ENCODE peak calls at places on chromosomes 16 and 17, in nine cellular contexts. One of them, this sample, is unnamed.

GRCh38 chr17:879546-879945 is 97.4 kb downstream of the MRM3 start:
- DNase-seq in cerebellum: peak; percentile 30
- DNase-seq in endothelial cell: peak; percentile 60
- DNase-seq in posterior cingulate gyrus: no peak
- DNase-seq in GM04503: no peak
- DNase-seq in NCI-H345: peak; percentile 71
- DNase-seq in substantia nigra: peak; percentile 4
- DNase-seq in left cardiac atrium: peak; percentile 84
- DNase-seq in ELR: peak; percentile 73
- DNase-seq in this sample: peak; percentile 94

GRCh38 chr17:38702166-38702899 is 2.7 kb upstream of the MLLT6 start:
- DNase-seq in cerebellum: peak; percentile 89
- DNase-seq in endothelial cell: peak; percentile 74
- DNase-seq in posterior cingulate gyrus: peak; percentile 92
- DNase-seq in GM04503: peak; percentile 31
- DNase-seq in NCI-H345: peak; percentile 85
- DNase-seq in substantia nigra: peak; percentile 82
- DNase-seq in left cardiac atrium: peak; percentile 91
- DNase-seq in ELR: peak; percentile 93
- DNase-seq in this sample: peak; percentile 60

GRCh38 chr16:64791756-64792155 is 330.1 kb downstream of the CDH11 start:
- DNase-seq in cerebellum: no peak
- DNase-seq in endothelial cell: no peak
- DNase-seq in posterior cingulate gyrus: no peak
- DNase-seq in GM04503: no peak
- DNase-seq in NCI-H345: no peak
- DNase-seq in substantia nigra: no peak
- DNase-seq in left cardiac atrium: no peak
- DNase-seq in ELR: no peak
- DNase-seq in this sample: no peak

GRCh38 chr17:28204751-28205150 is 114.2 kb upstream of the TMEM97 start:
- DNase-seq in cerebellum: no peak
- DNase-seq in endothelial cell: no peak
- DNase-seq in posterior cingulate gyrus: no peak
- DNase-seq in GM04503: no peak
- DNase-seq in NCI-H345: no peak
- DNase-seq in substantia nigra: no peak
- DNase-seq in left cardiac atrium: no peak
- DNase-seq in ELR: peak; percentile 72
- DNase-seq in this sample: no peak

GRCh38 chr16:11233727-11234376 is 22.2 kb downstream of the SOCS1 start:
- DNase-seq in cerebellum: no peak
- DNase-seq in endothelial cell: no peak
- DNase-seq in posterior cingulate gyrus: no peak
- DNase-seq in GM04503: no peak
- DNase-seq in NCI-H345: no peak
- DNase-seq in substantia nigra: no peak
- DNase-seq in left cardiac atrium: no peak
- DNase-seq in ELR: peak; percentile 82
- DNase-seq in this sample: no peak

GRCh38 chr17:16381496-16381820 is 567 bp downstream of the UBB start:
- DNase-seq in cerebellum: no peak
- DNase-seq in endothelial cell: no peak
- DNase-seq in posterior cingulate gyrus: no peak
- DNase-seq in GM04503: no peak
- DNase-seq in NCI-H345: no peak
- DNase-seq in substantia nigra: no peak
- DNase-seq in left cardiac atrium: no peak
- DNase-seq in ELR: peak; percentile 47
- DNase-seq in this sample: no peak

GRCh38 chr17:4049546-4049945 is 85.3 kb upstream of the ATP2A3 start:
- DNase-seq in cerebellum: no peak
- DNase-seq in endothelial cell: no peak
- DNase-seq in posterior cingulate gyrus: no peak
- DNase-seq in GM04503: no peak
- DNase-seq in NCI-H345: no peak
- DNase-seq in substantia nigra: no peak
- DNase-seq in left cardiac atrium: no peak
- DNase-seq in ELR: no peak
- DNase-seq in this sample: no peak

GRCh38 chr17:3935825-3936355 is 19.6 kb upstream of the P2RX1 start:
- DNase-seq in cerebellum: no peak
- DNase-seq in endothelial cell: no peak
- DNase-seq in posterior cingulate gyrus: no peak
- DNase-seq in GM04503: no peak
- DNase-seq in NCI-H345: no peak
- DNase-seq in substantia nigra: no peak
- DNase-seq in left cardiac atrium: no peak
- DNase-seq in ELR: peak; percentile 59
- DNase-seq in this sample: no peak

GRCh38 chr17:77254961-77255741 is 114.4 kb downstream of the SEC14L1 start:
- DNase-seq in cerebellum: no peak
- DNase-seq in endothelial cell: no peak
- DNase-seq in posterior cingulate gyrus: no peak
- DNase-seq in GM04503: peak; percentile 80
- DNase-seq in NCI-H345: peak; percentile 55
- DNase-seq in substantia nigra: no peak
- DNase-seq in left cardiac atrium: no peak
- DNase-seq in ELR: peak; percentile 96
- DNase-seq in this sample: no peak

GRCh38 chr16:10827691-10828341 is 9.2 kb upstream of the TVP23A start:
- DNase-seq in cerebellum: peak; percentile 62
- DNase-seq in endothelial cell: no peak
- DNase-seq in posterior cingulate gyrus: peak; percentile 71
- DNase-seq in GM04503: peak; percentile 79
- DNase-seq in NCI-H345: no peak
- DNase-seq in substantia nigra: peak; percentile 51
- DNase-seq in left cardiac atrium: peak; percentile 86
- DNase-seq in ELR: peak; percentile 69
- DNase-seq in this sample: no peak

GRCh38 chr16:86142801-86143236 is 243.9 kb downstream of the IRF8 start:
- DNase-seq in cerebellum: no peak
- DNase-seq in endothelial cell: no peak
- DNase-seq in posterior cingulate gyrus: no peak
- DNase-seq in GM04503: peak; percentile 3
- DNase-seq in NCI-H345: no peak
- DNase-seq in substantia nigra: no peak
- DNase-seq in left cardiac atrium: no peak
- DNase-seq in ELR: peak; percentile 19
- DNase-seq in this sample: no peak

GRCh38 chr16:2328428-2328827 is 12.1 kb downstream of the ABCA3 start:
- DNase-seq in cerebellum: no peak
- DNase-seq in endothelial cell: no peak
- DNase-seq in posterior cingulate gyrus: no peak
- DNase-seq in GM04503: no peak
- DNase-seq in NCI-H345: no peak
- DNase-seq in substantia nigra: no peak
- DNase-seq in left cardiac atrium: no peak
- DNase-seq in ELR: no peak
- DNase-seq in this sample: no peak

GRCh38 chr17:12201294-12201693 is 180.6 kb downstream of the MAP2K4 start:
- DNase-seq in cerebellum: no peak
- DNase-seq in endothelial cell: no peak
- DNase-seq in posterior cingulate gyrus: no peak
- DNase-seq in GM04503: no peak
- DNase-seq in NCI-H345: no peak
- DNase-seq in substantia nigra: no peak
- DNase-seq in left cardiac atrium: no peak
- DNase-seq in ELR: no peak
- DNase-seq in this sample: no peak

GRCh38 chr17:43877451-43878155 is 29.7 kb downstream of the MPP2 start:
- DNase-seq in cerebellum: no peak
- DNase-seq in endothelial cell: no peak
- DNase-seq in posterior cingulate gyrus: no peak
- DNase-seq in GM04503: no peak
- DNase-seq in NCI-H345: no peak
- DNase-seq in substantia nigra: no peak
- DNase-seq in left cardiac atrium: no peak
- DNase-seq in ELR: no peak
- DNase-seq in this sample: no peak

GRCh38 chr16:57091990-57092785 is at the start of gene CPNE2:
- DNase-seq in cerebellum: peak; percentile 49
- DNase-seq in endothelial cell: peak; percentile 67
- DNase-seq in posterior cingulate gyrus: peak; percentile 91
- DNase-seq in GM04503: no peak
- DNase-seq in NCI-H345: peak; percentile 31
- DNase-seq in substantia nigra: peak; percentile 77
- DNase-seq in left cardiac atrium: peak; percentile 74
- DNase-seq in ELR: peak; percentile 71
- DNase-seq in this sample: peak; percentile 34

GRCh38 chr17:74870512-74870911 is 2.3 kb downstream of the FDXR start:
- DNase-seq in cerebellum: no peak
- DNase-seq in endothelial cell: no peak
- DNase-seq in posterior cingulate gyrus: no peak
- DNase-seq in GM04503: peak; percentile 22
- DNase-seq in NCI-H345: no peak
- DNase-seq in substantia nigra: no peak
- DNase-seq in left cardiac atrium: no peak
- DNase-seq in ELR: peak; percentile 72
- DNase-seq in this sample: no peak

GRCh38 chr17:66200685-66201092 is 8.8 kb upstream of the CEP112 start:
- DNase-seq in cerebellum: no peak
- DNase-seq in endothelial cell: peak; percentile 64
- DNase-seq in posterior cingulate gyrus: no peak
- DNase-seq in GM04503: peak; percentile 39
- DNase-seq in NCI-H345: peak; percentile 50
- DNase-seq in substantia nigra: no peak
- DNase-seq in left cardiac atrium: no peak
- DNase-seq in ELR: peak; percentile 88
- DNase-seq in this sample: peak; percentile 48

GRCh38 chr17:39599006-39599664 is 8.6 kb downstream of the NEUROD2 start:
- DNase-seq in cerebellum: peak; percentile 41
- DNase-seq in endothelial cell: no peak
- DNase-seq in posterior cingulate gyrus: no peak
- DNase-seq in GM04503: no peak
- DNase-seq in NCI-H345: peak; percentile 15
- DNase-seq in substantia nigra: no peak
- DNase-seq in left cardiac atrium: no peak
- DNase-seq in ELR: no peak
- DNase-seq in this sample: peak; percentile 49